ENCODE peak calls at places on chromosome 13, in six cellular contexts. One of them, this sample, is unnamed.

GRCh38 chr13:80337011-80337688 is 3.8 kb downstream of the SPRY2 start:
- DNase-seq in HepG2: no peak
- DNase-seq in K562: no peak
- DNase-seq in IMR-90: no peak
- DNase-seq in GM12878: no peak
- DNase-seq in H1: no peak
- DNase-seq in this sample: peak; percentile 31

GRCh38 chr13:98171806-98172569 is 5.1 kb downstream of the RNF113B start:
- DNase-seq in HepG2: no peak
- DNase-seq in K562: no peak
- DNase-seq in IMR-90: peak; percentile 32
- DNase-seq in GM12878: no peak
- DNase-seq in H1: no peak
- DNase-seq in this sample: peak; percentile 79

GRCh38 chr13:74444161-74444571 is 310.0 kb upstream of the KLF12 start:
- DNase-seq in HepG2: no peak
- DNase-seq in K562: no peak
- DNase-seq in IMR-90: no peak
- DNase-seq in GM12878: no peak
- DNase-seq in H1: no peak
- DNase-seq in this sample: no peak

GRCh38 chr13:29802621-29803020 is 47.8 kb downstream of the UBL3 start:
- DNase-seq in HepG2: no peak
- DNase-seq in K562: no peak
- DNase-seq in IMR-90: peak; percentile 32
- DNase-seq in GM12878: no peak
- DNase-seq in H1: no peak
- DNase-seq in this sample: no peak

GRCh38 chr13:89239361-89240127 is 1568.4 kb downstream of the SLITRK5 start:
- DNase-seq in HepG2: no peak
- DNase-seq in K562: no peak
- DNase-seq in IMR-90: no peak
- DNase-seq in GM12878: no peak
- DNase-seq in H1: no peak
- DNase-seq in this sample: no peak

GRCh38 chr13:46119883-46120614 is 15.2 kb upstream of the CPB2 start:
- DNase-seq in HepG2: no peak
- DNase-seq in K562: peak; percentile 73
- DNase-seq in IMR-90: peak; percentile 19
- DNase-seq in GM12878: no peak
- DNase-seq in H1: no peak
- DNase-seq in this sample: no peak

GRCh38 chr13:50691682-50692263 is 151.7 kb downstream of the DLEU7 start:
- DNase-seq in HepG2: no peak
- DNase-seq in K562: peak; percentile 7
- DNase-seq in IMR-90: no peak
- DNase-seq in GM12878: no peak
- DNase-seq in H1: no peak
- DNase-seq in this sample: peak; percentile 48

GRCh38 chr13:98575009-98575866 is 1.7 kb downstream of the STK24 start:
- DNase-seq in HepG2: no peak
- DNase-seq in K562: no peak
- DNase-seq in IMR-90: no peak
- DNase-seq in GM12878: no peak
- DNase-seq in H1: no peak
- DNase-seq in this sample: no peak

GRCh38 chr13:42123600-42123999 is 75.2 kb downstream of the DGKH start:
- DNase-seq in HepG2: no peak
- DNase-seq in K562: no peak
- DNase-seq in IMR-90: no peak
- DNase-seq in GM12878: no peak
- DNase-seq in H1: no peak
- DNase-seq in this sample: no peak

GRCh38 chr13:37944476-37945442 is 75.2 kb upstream of the TRPC4 start:
- DNase-seq in HepG2: no peak
- DNase-seq in K562: no peak
- DNase-seq in IMR-90: peak; percentile 3
- DNase-seq in GM12878: no peak
- DNase-seq in H1: no peak
- DNase-seq in this sample: no peak

GRCh38 chr13:44425041-44425814 is 51.6 kb downstream of the SERP2 start:
- DNase-seq in HepG2: no peak
- DNase-seq in K562: no peak
- DNase-seq in IMR-90: no peak
- DNase-seq in GM12878: no peak
- DNase-seq in H1: no peak
- DNase-seq in this sample: peak; percentile 46

GRCh38 chr13:74246398-74246975 is 112.3 kb upstream of the KLF12 start:
- DNase-seq in HepG2: no peak
- DNase-seq in K562: no peak
- DNase-seq in IMR-90: peak; percentile 43
- DNase-seq in GM12878: no peak
- DNase-seq in H1: no peak
- DNase-seq in this sample: no peak

GRCh38 chr13:72884111-72884510 is 102.2 kb downstream of the PIBF1 start:
- DNase-seq in HepG2: no peak
- DNase-seq in K562: no peak
- DNase-seq in IMR-90: no peak
- DNase-seq in GM12878: no peak
- DNase-seq in H1: no peak
- DNase-seq in this sample: no peak

GRCh38 chr13:107005577-107005976 is 437.6 kb upstream of the ARGLU1 start:
- DNase-seq in HepG2: no peak
- DNase-seq in K562: no peak
- DNase-seq in IMR-90: no peak
- DNase-seq in GM12878: no peak
- DNase-seq in H1: no peak
- DNase-seq in this sample: no peak

GRCh38 chr13:43159007-43159406 is 135.6 kb downstream of the DNAJC15 start:
- DNase-seq in HepG2: no peak
- DNase-seq in K562: no peak
- DNase-seq in IMR-90: peak; percentile 71
- DNase-seq in GM12878: no peak
- DNase-seq in H1: no peak
- DNase-seq in this sample: no peak

GRCh38 chr13:39144941-39145533 is 106.8 kb downstream of the NHLRC3 start:
- DNase-seq in HepG2: no peak
- DNase-seq in K562: peak; percentile 41
- DNase-seq in IMR-90: peak; percentile 70
- DNase-seq in GM12878: no peak
- DNase-seq in H1: peak; percentile 55
- DNase-seq in this sample: peak; percentile 56

GRCh38 chr13:23020246-23020843 is 160.4 kb upstream of the SGCG start:
- DNase-seq in HepG2: peak; percentile 53
- DNase-seq in K562: peak; percentile 26
- DNase-seq in IMR-90: peak; percentile 57
- DNase-seq in GM12878: peak; percentile 34
- DNase-seq in H1: peak; percentile 48
- DNase-seq in this sample: peak; percentile 38

GRCh38 chr13:97328222-97328790 is 105.7 kb upstream of the RAP2A start:
- DNase-seq in HepG2: no peak
- DNase-seq in K562: no peak
- DNase-seq in IMR-90: peak; percentile 86
- DNase-seq in GM12878: no peak
- DNase-seq in H1: no peak
- DNase-seq in this sample: no peak

GRCh38 chr13:110305949-110306339 is 1.0 kb downstream of the COL4A1 start:
- DNase-seq in HepG2: no peak
- DNase-seq in K562: no peak
- DNase-seq in IMR-90: no peak
- DNase-seq in GM12878: no peak
- DNase-seq in H1: no peak
- DNase-seq in this sample: no peak

DNA sequence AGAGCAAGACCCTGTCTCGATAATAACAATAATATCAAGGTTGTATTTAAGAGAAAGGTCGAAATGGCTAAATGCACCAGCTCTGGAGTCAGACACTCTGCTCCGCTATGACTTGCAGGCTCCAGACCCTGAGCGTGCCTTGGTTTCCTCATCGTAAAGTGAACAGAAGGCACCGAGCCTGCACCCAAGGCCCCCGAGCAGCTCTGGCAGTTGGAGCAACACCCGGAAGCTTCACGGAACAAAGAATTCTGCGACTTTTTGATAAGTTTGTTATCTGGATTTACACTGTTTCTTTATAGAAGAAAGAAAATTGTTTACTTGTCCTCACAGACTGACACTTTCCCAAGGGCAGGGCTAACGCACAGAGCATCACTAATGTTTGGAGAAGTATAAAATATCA is 4.4 kb downstream of the GRTP1 start:
- DNase-seq in HepG2: no peak
- DNase-seq in K562: no peak
- DNase-seq in IMR-90: no peak
- DNase-seq in GM12878: no peak
- DNase-seq in H1: no peak
- DNase-seq in this sample: no peak
- TF ChIP-seq USF2 in HepG2: no peak
- TF ChIP-seq USF2 in K562: no peak
- TF ChIP-seq USF2 in IMR-90: no peak
- TF ChIP-seq USF2 in GM12878: no peak
- TF ChIP-seq USF2 in H1: no peak
- TF ChIP-seq USF2 in this sample: no peak

DNA sequence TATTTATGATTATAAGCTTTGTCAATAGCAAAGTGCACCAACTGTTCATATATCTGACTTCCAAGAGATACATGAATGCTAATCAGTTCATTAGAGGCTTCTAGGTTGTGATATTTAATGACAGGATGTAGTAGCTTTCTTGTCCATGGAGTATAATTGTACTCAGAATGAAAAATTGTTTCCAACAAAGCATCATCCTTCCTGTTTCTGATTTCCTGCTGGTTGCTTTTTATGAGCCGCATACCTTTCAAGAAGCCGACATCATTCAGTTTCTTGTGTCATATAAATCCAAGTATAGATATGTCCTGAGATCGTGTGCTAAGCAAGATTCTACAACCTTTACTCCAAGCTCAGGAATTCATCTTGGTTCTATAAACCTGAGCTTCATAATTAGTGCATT is 326.6 kb downstream of the DIAPH3 start:
- DNase-seq in HepG2: no peak
- DNase-seq in K562: no peak
- DNase-seq in IMR-90: no peak
- DNase-seq in GM12878: no peak
- DNase-seq in H1: no peak
- DNase-seq in this sample: no peak
- H2AFZ ChIP-seq in HepG2: no peak overlapping the region
- H2AFZ ChIP-seq in K562: no peak overlapping the region
- H2AFZ ChIP-seq in IMR-90: no peak overlapping the region
- H2AFZ ChIP-seq in GM12878: no peak overlapping the region
- H2AFZ ChIP-seq in H1: no peak overlapping the region
- H2AFZ ChIP-seq in this sample: no peak overlapping the region

GRCh38 chr13:20161951-20162300 is 1.1 kb upstream of the GJA3 start:
- DNase-seq in HepG2: no peak
- DNase-seq in K562: no peak
- DNase-seq in IMR-90: no peak
- DNase-seq in GM12878: no peak
- DNase-seq in H1: no peak
- DNase-seq in this sample: no peak

GRCh38 chr13:20168396-20168795 is 7.5 kb upstream of the GJA3 start:
- DNase-seq in HepG2: no peak
- DNase-seq in K562: no peak
- DNase-seq in IMR-90: no peak
- DNase-seq in GM12878: no peak
- DNase-seq in H1: no peak
- DNase-seq in this sample: no peak

GRCh38 chr13:20161275-20161950 is 561 bp upstream of the GJA3 start:
- DNase-seq in HepG2: no peak
- DNase-seq in K562: no peak
- DNase-seq in IMR-90: no peak
- DNase-seq in GM12878: no peak
- DNase-seq in H1: peak; percentile 61
- DNase-seq in this sample: peak; percentile 43

GRCh38 chr13:20160346-20161274 is at the start of gene GJA3:
- DNase-seq in HepG2: no peak
- DNase-seq in K562: peak; percentile 41
- DNase-seq in IMR-90: peak; percentile 39
- DNase-seq in GM12878: no peak
- DNase-seq in H1: peak; percentile 81
- DNase-seq in this sample: peak; percentile 62

DNA sequence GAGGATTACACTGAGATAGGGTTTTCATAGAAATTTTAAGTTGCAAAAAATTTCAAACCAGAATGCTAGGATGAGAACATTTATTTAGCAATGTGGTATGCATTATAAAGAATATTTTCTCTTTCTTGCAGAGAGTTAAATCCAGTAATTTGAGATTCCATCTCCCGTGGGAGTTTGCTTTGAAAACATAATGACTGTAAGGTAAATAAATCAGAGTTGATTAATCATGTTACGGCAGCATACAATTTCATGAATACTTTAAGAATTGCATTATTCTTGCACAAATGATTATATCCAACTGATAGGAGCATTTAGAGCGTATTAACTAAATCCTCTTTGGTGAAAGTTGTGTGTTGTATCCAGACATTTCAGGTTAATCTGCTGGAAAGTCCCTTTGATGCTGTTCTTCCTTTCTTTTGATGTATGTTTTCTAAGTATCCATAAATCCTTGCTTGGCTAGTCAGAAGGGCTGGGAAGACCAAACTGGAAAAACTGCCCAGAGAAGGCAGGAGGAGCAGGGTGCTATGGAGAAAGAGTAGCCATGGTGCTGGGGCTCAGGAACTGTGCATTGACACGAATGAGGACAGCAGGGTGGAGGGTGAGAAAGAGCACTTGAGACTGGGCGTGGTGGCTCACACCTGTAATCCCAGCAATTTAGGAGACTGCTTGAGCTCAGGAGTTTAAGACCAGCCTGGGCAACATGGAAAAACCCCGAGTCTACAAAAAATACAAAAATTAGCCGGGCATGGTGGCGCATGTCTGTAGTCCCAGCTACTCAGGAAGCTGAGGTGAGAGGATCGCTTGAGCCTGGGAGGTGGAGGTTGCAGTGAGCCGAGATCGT is 4.8 kb upstream of the GJA3 start:
- DNase-seq in HepG2: no peak
- DNase-seq in K562: no peak
- DNase-seq in IMR-90: peak; percentile 74
- DNase-seq in GM12878: no peak
- DNase-seq in H1: no peak
- DNase-seq in this sample: no peak
- TF ChIP-seq USF2 in HepG2: no peak
- TF ChIP-seq USF2 in K562: no peak
- TF ChIP-seq USF2 in IMR-90: no peak
- TF ChIP-seq USF2 in GM12878: no peak
- TF ChIP-seq USF2 in H1: no peak
- TF ChIP-seq USF2 in this sample: no peak

GRCh38 chr13:111879719-111880118 is 187.2 kb upstream of the SOX1 start:
- DNase-seq in HepG2: no peak
- DNase-seq in K562: no peak
- DNase-seq in IMR-90: no peak
- DNase-seq in GM12878: no peak
- DNase-seq in H1: peak; percentile 17
- DNase-seq in this sample: no peak

GRCh38 chr13:111877906-111878305 is 189.0 kb upstream of the SOX1 start:
- DNase-seq in HepG2: no peak
- DNase-seq in K562: no peak
- DNase-seq in IMR-90: no peak
- DNase-seq in GM12878: no peak
- DNase-seq in H1: no peak
- DNase-seq in this sample: no peak

GRCh38 chr13:111881700-111882099 is 185.2 kb upstream of the SOX1 start:
- DNase-seq in HepG2: no peak
- DNase-seq in K562: no peak
- DNase-seq in IMR-90: no peak
- DNase-seq in GM12878: no peak
- DNase-seq in H1: peak; percentile 8
- DNase-seq in this sample: no peak

GRCh38 chr13:111882351-111882750 is 184.6 kb upstream of the SOX1 start:
- DNase-seq in HepG2: no peak
- DNase-seq in K562: no peak
- DNase-seq in IMR-90: no peak
- DNase-seq in GM12878: no peak
- DNase-seq in H1: no peak
- DNase-seq in this sample: no peak

GRCh38 chr13:111880185-111880584 is 186.8 kb upstream of the SOX1 start:
- DNase-seq in HepG2: no peak
- DNase-seq in K562: no peak
- DNase-seq in IMR-90: no peak
- DNase-seq in GM12878: no peak
- DNase-seq in H1: peak; percentile 45
- DNase-seq in this sample: no peak
- H2AFZ ChIP-seq in HepG2: no peak overlapping the region
- H2AFZ ChIP-seq in K562: no peak overlapping the region
- H2AFZ ChIP-seq in IMR-90: no peak overlapping the region
- H2AFZ ChIP-seq in GM12878: no peak overlapping the region
- H2AFZ ChIP-seq in H1: no peak overlapping the region
- H2AFZ ChIP-seq in this sample: no peak overlapping the region